ENCODE peak calls at places on chromosomes 12 and 14, in eight cellular contexts. T is bronchial epithelial cell; W is lower lobe of right lung; P is transverse colon; B is Jurkat, Clone E6-1; R is HTR-8/SVneo; A is Calu3; J is AG04450. Y is an unnamed sample.

GRCh38 chr12:75623631-75624118 is 112.3 kb upstream of the KRR1 start:
- DNase-seq in T (peak), W (no peak), P (no peak), B (no peak), R (peak), A (peak), J (no peak), Y (peak)

GRCh38 chr12:3218150-3218845 is 141.1 kb downstream of the TSPAN9 start:
- DNase-seq in T (peak), W (peak), P (peak), B (no peak), R (peak), A (no peak), J (no peak), Y (peak)

GRCh38 chr14:104820669-104821228 is 19.8 kb downstream of the ZBTB42 start:
- DNase-seq in T (peak), W (peak), P (peak), B (no peak), R (peak), A (peak), J (peak), Y (peak)

GRCh38 chr14:75442642-75443041 is 14.8 kb downstream of the JDP2 start:
- DNase-seq in T (peak), W (no peak), P (no peak), B (no peak), R (no peak), A (no peak), J (no peak), Y (no peak)

GRCh38 chr14:67502867-67503266 is 14.3 kb upstream of the TMEM229B start:
- DNase-seq in T (no peak), W (no peak), P (no peak), B (no peak), R (no peak), A (no peak), J (no peak), Y (no peak)

GRCh38 chr12:28110329-28110728 is 79.9 kb upstream of the CCDC91 start:
- DNase-seq in T (peak), W (no peak), P (no peak), B (no peak), R (no peak), A (no peak), J (no peak), Y (no peak)

GRCh38 chr12:132323171-132324010 is 6.0 kb downstream of the GALNT9 start:
- DNase-seq in T (no peak), W (no peak), P (no peak), B (no peak), R (no peak), A (no peak), J (no peak), Y (no peak)

GRCh38 chr14:103723176-103724081 is 7.8 kb downstream of the ZFYVE21 start:
- DNase-seq in T (no peak), W (no peak), P (peak), B (no peak), R (no peak), A (no peak), J (no peak), Y (no peak)

GRCh38 chr12:69324797-69325466 is 23.2 kb upstream of the LYZ start:
- DNase-seq in T (no peak), W (no peak), P (no peak), B (peak), R (no peak), A (no peak), J (no peak), Y (no peak)

GRCh38 chr12:27652174-27652763 is 44.0 kb upstream of the REP15 start:
- DNase-seq in T (peak), W (no peak), P (peak), B (peak), R (peak), A (peak), J (peak), Y (peak)

GRCh38 chr12:31440134-31440533 is 114.2 kb upstream of the SINHCAF start:
- DNase-seq in T (no peak), W (no peak), P (no peak), B (no peak), R (no peak), A (no peak), J (no peak), Y (peak)

GRCh38 chr12:46304080-46304479 is 35.2 kb upstream of the SLC38A1 start:
- DNase-seq in T (no peak), W (no peak), P (no peak), B (no peak), R (no peak), A (no peak), J (no peak), Y (no peak)

GRCh38 chr12:68428724-68429580 is 96.8 kb upstream of the MDM1 start:
- DNase-seq in T (no peak), W (no peak), P (no peak), B (no peak), R (no peak), A (no peak), J (no peak), Y (peak)

GRCh38 chr14:28767851-28768548 is 1.4 kb downstream of the FOXG1 start:
- DNase-seq in T (no peak), W (no peak), P (no peak), B (no peak), R (no peak), A (no peak), J (no peak), Y (no peak)

GRCh38 chr14:39182770-39183684 is 8.0 kb downstream of the PNN start:
- DNase-seq in T (no peak), W (no peak), P (no peak), B (no peak), R (no peak), A (no peak), J (no peak), Y (no peak)